ENCODE peak calls at places on chromosome 7, in six cellular contexts. W is activated CD4-positive, alpha-beta T cell treated with anti-CD3 and anti-CD28 coated beads for 24 hours; T is SJSA1; S is amniotic stem cell; Z is B cell; O is Karpas-422. H is an unnamed sample.

GRCh38 chr7:144519900-144520299 is 116.4 kb upstream of the NOBOX start:
- DNase-seq in W (no peak), T (no peak), S (no peak), Z (no peak), O (no peak), H (no peak)

GRCh38 chr7:142882338-142882678 is 3.2 kb downstream of the TRPV6 start:
- DNase-seq in W (no peak), T (peak; percentile 9), S (no peak), Z (no peak), O (no peak), H (no peak)

GRCh38 chr7:22420973-22421635 is 64.2 kb upstream of the RAPGEF5 start:
- DNase-seq in W (no peak), T (no peak), S (no peak), Z (no peak), O (no peak), H (no peak)

GRCh38 chr7:144390481-144390880 is 13.0 kb downstream of the NOBOX start:
- DNase-seq in W (no peak), T (no peak), S (no peak), Z (no peak), O (no peak), H (no peak)

GRCh38 chr7:2019693-2020511 is 212.8 kb downstream of the MAD1L1 start:
- DNase-seq in W (peak; percentile 21), T (no peak), S (peak; percentile 92), Z (peak; percentile 86), O (peak; percentile 68), H (no peak)

GRCh38 chr7:153510674-153511073 is 541.5 kb upstream of the DPP6 start:
- DNase-seq in W (no peak), T (no peak), S (no peak), Z (no peak), O (no peak), H (no peak)

GRCh38 chr7:5634107-5634950 is 147.1 kb downstream of the RNF216 start:
- DNase-seq in W (no peak), T (peak; percentile 69), S (peak; percentile 28), Z (no peak), O (no peak), H (no peak)

GRCh38 chr7:112462236-112462635 is 12.0 kb downstream of the IFRD1 start:
- DNase-seq in W (no peak), T (no peak), S (no peak), Z (no peak), O (no peak), H (no peak)